ENCODE peak calls at places on chromosomes 13 and 19, in six cellular contexts. P is psoas muscle; G is HFFc6; B is HCT116; X is activated CD8-positive, alpha-beta T cell treated with anti-CD3 and anti-CD28 coated beads for 36 hours; I is OCI-LY7. Y is an unnamed sample.
A peak's percentile ranks its signal among the peaks of the same experiment; 100 is the strongest.

GRCh38 chr19:30911491-30911890 is 437.7 kb downstream of the TSHZ3 start:
- DNase-seq in P (no peak), G (no peak), B (no peak), X (no peak), I (no peak), Y (no peak)

GRCh38 chr19:35911790-35912189 is 3.7 kb upstream of the TYROBP start:
- DNase-seq in P (no peak), G (no peak), B (peak; percentile 38), X (peak; percentile 48), I (no peak), Y (no peak)

GRCh38 chr19:35030257-35031071 is at the start of gene SCN1B:
- DNase-seq in P (peak; percentile 83), G (peak; percentile 26), B (peak; percentile 22), X (peak; percentile 79), I (no peak), Y (peak; percentile 72)

GRCh38 chr13:75797719-75798118 is 161.6 kb downstream of the LMO7 start:
- DNase-seq in P (no peak), G (no peak), B (no peak), X (no peak), I (no peak), Y (no peak)

GRCh38 chr13:47859129-47859528 is 141.9 kb downstream of the SUCLA2 start:
- DNase-seq in P (no peak), G (no peak), B (no peak), X (no peak), I (no peak), Y (no peak)

GRCh38 chr13:79741006-79741405 is 260.1 kb downstream of the NDFIP2 start:
- DNase-seq in P (no peak), G (peak; percentile 23), B (no peak), X (no peak), I (no peak), Y (no peak)

GRCh38 chr13:91185294-91185863 is 162.1 kb upstream of the MIR17HG start:
- DNase-seq in P (no peak), G (no peak), B (peak; percentile 7), X (no peak), I (peak; percentile 44), Y (no peak)

GRCh38 chr13:48412100-48412556 is 785 bp downstream of the LPAR6 start:
- DNase-seq in P (no peak), G (no peak), B (no peak), X (no peak), I (no peak), Y (no peak)

GRCh38 chr19:38441660-38442348 is 8.3 kb downstream of the RYR1 start:
- DNase-seq in P (no peak), G (no peak), B (no peak), X (peak; percentile 43), I (peak; percentile 11), Y (peak; percentile 74)

GRCh38 chr13:37701972-37702371 is 103.4 kb upstream of the POSTN start:
- DNase-seq in P (no peak), G (peak; percentile 98), B (no peak), X (no peak), I (no peak), Y (no peak)

GRCh38 chr19:46533085-46534081 is 37.7 kb upstream of the PNMA8B start:
- DNase-seq in P (no peak), G (no peak), B (no peak), X (no peak), I (no peak), Y (no peak)

GRCh38 chr19:29629836-29630534 is 23.9 kb downstream of the POP4 start:
- DNase-seq in P (no peak), G (no peak), B (no peak), X (no peak), I (no peak), Y (no peak)

GRCh38 chr13:42055500-42056085 is 7.1 kb downstream of the DGKH start:
- DNase-seq in P (no peak), G (no peak), B (no peak), X (peak; percentile 60), I (no peak), Y (no peak)

GRCh38 chr19:16185925-16186234 is 670 bp downstream of the FAM32A start:
- DNase-seq in P (no peak), G (no peak), B (no peak), X (peak; percentile 80), I (peak; percentile 70), Y (peak; percentile 62)

GRCh38 chr19:47232422-47233211 is 1.6 kb upstream of the BBC3 start:
- DNase-seq in P (no peak), G (peak; percentile 77), B (no peak), X (peak; percentile 63), I (peak; percentile 52), Y (peak; percentile 31)

GRCh38 chr13:42312817-42313431 is 41.0 kb downstream of the AKAP11 start:
- DNase-seq in P (no peak), G (no peak), B (no peak), X (no peak), I (no peak), Y (no peak)

GRCh38 chr19:48772503-48772953 is 17.2 kb downstream of the FGF21 start:
- DNase-seq in P (peak; percentile 73), G (no peak), B (no peak), X (no peak), I (no peak), Y (no peak)

GRCh38 chr19:31334101-31334848 is 15.0 kb downstream of the TSHZ3 start:
- DNase-seq in P (no peak), G (peak; percentile 37), B (no peak), X (no peak), I (no peak), Y (no peak)

GRCh38 chr19:30391554-30392551 is 19.7 kb downstream of the ZNF536 start:
- DNase-seq in P (no peak), G (no peak), B (no peak), X (no peak), I (no peak), Y (no peak)

GRCh38 chr13:21079761-21080730 is 18.7 kb upstream of the LATS2 start:
- DNase-seq in P (no peak), G (peak; percentile 90), B (no peak), X (no peak), I (no peak), Y (no peak)

DNA sequence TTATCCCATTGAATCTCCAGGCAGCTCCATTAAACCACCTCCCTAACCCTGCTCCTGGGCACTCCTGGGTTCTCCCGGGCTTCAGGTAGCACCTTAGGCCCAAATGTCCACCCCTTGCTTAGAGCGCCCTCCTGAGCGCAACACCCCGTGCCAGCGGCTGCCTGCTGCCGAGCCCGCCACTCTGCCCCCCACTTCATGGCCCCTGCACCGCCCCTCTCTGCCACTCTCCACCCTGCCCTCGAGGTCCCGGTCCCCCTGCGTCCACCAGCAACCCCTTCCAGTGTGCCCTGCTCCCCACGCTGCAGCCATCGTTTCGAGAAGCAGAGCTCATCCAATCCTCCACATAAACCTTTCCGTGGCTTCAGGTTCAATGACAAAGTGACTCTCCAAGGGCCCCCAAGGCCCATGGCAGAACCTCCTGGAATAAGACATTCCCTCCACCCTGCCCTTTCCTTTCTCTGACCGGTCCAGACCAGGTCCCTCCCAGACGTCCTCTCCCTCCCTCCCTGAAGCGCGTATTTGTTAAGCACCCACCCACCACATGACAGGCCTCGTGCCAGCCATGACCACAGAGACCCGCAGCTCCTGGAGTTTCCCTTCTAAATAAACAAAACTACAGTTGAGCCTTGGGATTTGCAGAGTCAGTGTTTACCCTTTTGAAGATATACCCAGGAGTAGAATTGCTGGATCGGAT is 66.6 kb downstream of the ARHGEF18 start:
- DNase-seq in P (no peak), G (no peak), B (no peak), X (no peak), I (no peak), Y (no peak)
- TF ChIP-seq CTCF in P (no peak), G (no peak), B (no peak), X (no peak), I (no peak), Y (no peak)

GRCh38 chr13:74036373-74036772 is 97.8 kb downstream of the KLF12 start:
- DNase-seq in P (no peak), G (no peak), B (no peak), X (no peak), I (no peak), Y (no peak)

GRCh38 chr13:74039154-74039553 is 95.0 kb downstream of the KLF12 start:
- DNase-seq in P (no peak), G (no peak), B (no peak), X (no peak), I (no peak), Y (no peak)

GRCh38 chr13:74039667-74040066 is 94.5 kb downstream of the KLF12 start:
- DNase-seq in P (no peak), G (no peak), B (no peak), X (no peak), I (no peak), Y (no peak)

GRCh38 chr13:74037762-74038161 is 96.4 kb downstream of the KLF12 start:
- DNase-seq in P (no peak), G (no peak), B (no peak), X (peak; percentile 31), I (no peak), Y (no peak)

GRCh38 chr13:74040200-74040599 is 94.0 kb downstream of the KLF12 start:
- DNase-seq in P (peak; percentile 38), G (no peak), B (peak; percentile 49), X (peak; percentile 28), I (peak; percentile 79), Y (no peak)
- TF ChIP-seq CTCF in P (peak; percentile 50), G (peak; percentile 70), B (peak; percentile 90), X (peak; percentile 38), I (peak; percentile 92), Y (peak; percentile 50)

GRCh38 chr13:53151692-53152421 is 123.2 kb downstream of the OLFM4 start:
- DNase-seq in P (no peak), G (no peak), B (peak; percentile 15), X (peak; percentile 75), I (peak; percentile 68), Y (peak; percentile 33)
- TF ChIP-seq CTCF in P (peak; percentile 36), G (peak; percentile 41), B (peak; percentile 73), X (peak; percentile 71), I (peak; percentile 91), Y (peak; percentile 74)

GRCh38 chr19:11973020-11973810 is 8.4 kb downstream of the ZNF763 start:
- DNase-seq in P (no peak), G (no peak), B (no peak), X (no peak), I (no peak), Y (no peak)
- TF ChIP-seq CTCF in P (no peak), G (no peak), B (no peak), X (no peak), I (no peak), Y (no peak)

DNA sequence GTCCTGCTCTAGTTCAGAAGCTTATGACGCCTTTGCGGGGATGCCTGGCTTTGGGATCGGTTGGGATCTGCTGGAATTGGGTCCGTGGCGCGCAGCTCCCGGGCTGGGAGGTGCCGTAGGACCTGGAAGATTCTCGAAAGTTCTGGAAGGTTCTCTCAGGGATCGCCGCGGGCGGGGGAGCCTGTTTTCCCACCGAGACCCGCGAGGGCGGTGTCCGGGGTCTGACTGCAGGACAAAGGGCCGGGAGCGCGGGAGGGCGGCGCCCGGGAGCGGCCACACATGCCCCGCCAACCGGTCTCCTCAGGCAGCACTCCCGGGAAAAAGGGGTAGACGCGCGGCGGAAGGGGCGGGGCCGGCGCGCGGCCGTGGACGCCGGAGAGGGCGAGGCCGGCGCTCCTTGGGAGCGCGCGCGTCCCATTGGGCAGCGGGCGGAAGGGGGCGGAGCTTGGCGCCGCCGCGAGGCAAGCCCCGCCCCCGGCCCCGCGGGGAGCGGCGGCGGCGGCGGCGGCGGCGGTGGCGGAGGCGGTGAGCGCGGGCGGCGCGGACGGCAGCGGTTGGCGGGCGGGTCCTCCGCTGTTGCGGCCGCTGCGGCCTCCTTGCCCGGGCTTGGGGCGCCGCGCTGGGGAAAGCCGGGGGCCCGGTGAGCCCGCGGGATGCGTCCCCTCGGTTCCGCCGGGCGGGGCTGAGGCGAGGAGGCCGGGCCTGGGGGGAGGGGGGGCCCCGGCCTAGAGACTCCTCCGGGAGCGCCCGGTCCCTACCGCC is 29.0 kb upstream of the NDUFS7 start:
- DNase-seq in P (peak; percentile 92), G (peak; percentile 72), B (peak; percentile 60), X (peak; percentile 80), I (peak; percentile 92), Y (peak; percentile 99)
- TF ChIP-seq CTCF in P (peak; percentile 21), G (no peak), B (no peak), X (no peak), I (peak; percentile 12), Y (no peak)

Y was measured in GM13976.